ENCODE peak calls at places on chromosomes 5 and 9, in six cellular contexts. One of them, this sample, is unnamed.

GRCh38 chr5:112717506-112718082 is 20.1 kb upstream of the APC start:
- DNase-seq in Panc1: no peak
- DNase-seq in K562: no peak
- DNase-seq in SK-N-SH: no peak
- DNase-seq in GM12878: no peak
- DNase-seq in A549: no peak
- DNase-seq in this sample: no peak

GRCh38 chr5:111447099-111447498 is 65.2 kb downstream of the STARD4 start:
- DNase-seq in K562: no peak
- DNase-seq in A549: no peak
- DNase-seq in SK-N-SH: no peak
- DNase-seq in Panc1: no peak
- DNase-seq in GM12878: no peak
- DNase-seq in this sample: no peak

GRCh38 chr5:4514067-4514648 is 626.0 kb upstream of the ADAMTS16 start:
- DNase-seq in A549: no peak
- DNase-seq in Panc1: no peak
- DNase-seq in GM12878: no peak
- DNase-seq in SK-N-SH: no peak
- DNase-seq in K562: no peak
- DNase-seq in this sample: no peak

GRCh38 chr9:36144322-36145206 is 8.0 kb downstream of the GLIPR2 start:
- DNase-seq in GM12878: no peak
- DNase-seq in SK-N-SH: no peak
- DNase-seq in A549: no peak
- DNase-seq in Panc1: no peak
- DNase-seq in K562: no peak
- DNase-seq in this sample: no peak

GRCh38 chr5:73250645-73251044 is 77.7 kb downstream of the TMEM174 start:
- DNase-seq in GM12878: no peak
- DNase-seq in K562: no peak
- DNase-seq in SK-N-SH: no peak
- DNase-seq in Panc1: no peak
- DNase-seq in A549: no peak
- DNase-seq in this sample: no peak

GRCh38 chr9:131235480-131235851 is 40.8 kb downstream of the FAM78A start:
- DNase-seq in K562: no peak
- DNase-seq in Panc1: no peak
- DNase-seq in GM12878: no peak
- DNase-seq in A549: no peak
- DNase-seq in SK-N-SH: no peak
- DNase-seq in this sample: no peak

GRCh38 chr5:111776903-111777302 is 19.9 kb upstream of the NREP start:
- DNase-seq in K562: no peak
- DNase-seq in SK-N-SH: no peak
- DNase-seq in Panc1: no peak
- DNase-seq in GM12878: no peak
- DNase-seq in A549: no peak
- DNase-seq in this sample: no peak

GRCh38 chr5:44644628-44645027 is 164.1 kb upstream of the MRPS30 start:
- DNase-seq in SK-N-SH: no peak
- DNase-seq in GM12878: no peak
- DNase-seq in A549: no peak
- DNase-seq in K562: no peak
- DNase-seq in Panc1: no peak
- DNase-seq in this sample: no peak

GRCh38 chr5:42555797-42556196 is 132.6 kb downstream of the GHR start:
- DNase-seq in A549: no peak
- DNase-seq in SK-N-SH: no peak
- DNase-seq in K562: no peak
- DNase-seq in GM12878: no peak
- DNase-seq in Panc1: no peak
- DNase-seq in this sample: no peak

GRCh38 chr5:68258531-68258930 is 43.0 kb downstream of the PIK3R1 start:
- DNase-seq in GM12878: no peak
- DNase-seq in Panc1: no peak
- DNase-seq in K562: no peak
- DNase-seq in A549: no peak
- DNase-seq in SK-N-SH: no peak
- DNase-seq in this sample: no peak

GRCh38 chr9:13532407-13532806 is 252.9 kb upstream of the MPDZ start:
- DNase-seq in Panc1: no peak
- DNase-seq in SK-N-SH: no peak
- DNase-seq in A549: no peak
- DNase-seq in GM12878: no peak
- DNase-seq in K562: no peak
- DNase-seq in this sample: no peak

GRCh38 chr5:119285070-119285916 is 70.5 kb upstream of the TNFAIP8 start:
- DNase-seq in K562: no peak
- DNase-seq in Panc1: no peak
- DNase-seq in A549: no peak
- DNase-seq in GM12878: no peak
- DNase-seq in SK-N-SH: no peak
- DNase-seq in this sample: no peak

GRCh38 chr5:155008669-155009068 is 4.9 kb upstream of the KIF4B start:
- DNase-seq in A549: no peak
- DNase-seq in Panc1: no peak
- DNase-seq in SK-N-SH: no peak
- DNase-seq in GM12878: no peak
- DNase-seq in K562: no peak
- DNase-seq in this sample: no peak

GRCh38 chr5:34626036-34626435 is 30.1 kb upstream of the RAI14 start:
- DNase-seq in Panc1: peak; percentile 25
- DNase-seq in A549: peak; percentile 31
- DNase-seq in SK-N-SH: no peak
- DNase-seq in GM12878: no peak
- DNase-seq in K562: no peak
- DNase-seq in this sample: no peak

GRCh38 chr9:99019523-99020331 is 76.0 kb downstream of the COL15A1 start:
- DNase-seq in GM12878: no peak
- DNase-seq in A549: peak; percentile 35
- DNase-seq in SK-N-SH: no peak
- DNase-seq in K562: no peak
- DNase-seq in Panc1: peak; percentile 73
- DNase-seq in this sample: no peak

GRCh38 chr5:17238521-17239041 is 21.1 kb downstream of the BASP1 start:
- DNase-seq in SK-N-SH: no peak
- DNase-seq in Panc1: no peak
- DNase-seq in GM12878: no peak
- DNase-seq in A549: no peak
- DNase-seq in K562: no peak
- DNase-seq in this sample: no peak

GRCh38 chr5:113574417-113574816 is 60.9 kb downstream of the YTHDC2 start:
- DNase-seq in Panc1: no peak
- DNase-seq in GM12878: no peak
- DNase-seq in SK-N-SH: no peak
- DNase-seq in K562: peak; percentile 8
- DNase-seq in A549: no peak
- DNase-seq in this sample: no peak

GRCh38 chr5:179257190-179257741 is 88.0 kb downstream of the ADAMTS2 start:
- DNase-seq in A549: no peak
- DNase-seq in GM12878: no peak
- DNase-seq in SK-N-SH: peak; percentile 19
- DNase-seq in K562: no peak
- DNase-seq in Panc1: no peak
- DNase-seq in this sample: no peak

GRCh38 chr5:96977228-96977627 is 41.3 kb downstream of the LNPEP start:
- DNase-seq in GM12878: no peak
- DNase-seq in K562: no peak
- DNase-seq in SK-N-SH: no peak
- DNase-seq in A549: no peak
- DNase-seq in Panc1: no peak
- DNase-seq in this sample: peak; percentile 17

GRCh38 chr9:129143461-129143927 is 32.3 kb downstream of the PTPA start:
- DNase-seq in GM12878: no peak
- DNase-seq in A549: no peak
- DNase-seq in Panc1: no peak
- DNase-seq in SK-N-SH: no peak
- DNase-seq in K562: peak; percentile 37
- DNase-seq in this sample: peak; percentile 78

GRCh38 chr5:116032094-116032517 is at the start of gene ARL14EPL:
- DNase-seq in GM12878: no peak
- DNase-seq in K562: peak; percentile 20
- DNase-seq in A549: peak; percentile 51
- DNase-seq in Panc1: peak; percentile 41
- DNase-seq in SK-N-SH: peak; percentile 3
- DNase-seq in this sample: peak; percentile 33

DNA sequence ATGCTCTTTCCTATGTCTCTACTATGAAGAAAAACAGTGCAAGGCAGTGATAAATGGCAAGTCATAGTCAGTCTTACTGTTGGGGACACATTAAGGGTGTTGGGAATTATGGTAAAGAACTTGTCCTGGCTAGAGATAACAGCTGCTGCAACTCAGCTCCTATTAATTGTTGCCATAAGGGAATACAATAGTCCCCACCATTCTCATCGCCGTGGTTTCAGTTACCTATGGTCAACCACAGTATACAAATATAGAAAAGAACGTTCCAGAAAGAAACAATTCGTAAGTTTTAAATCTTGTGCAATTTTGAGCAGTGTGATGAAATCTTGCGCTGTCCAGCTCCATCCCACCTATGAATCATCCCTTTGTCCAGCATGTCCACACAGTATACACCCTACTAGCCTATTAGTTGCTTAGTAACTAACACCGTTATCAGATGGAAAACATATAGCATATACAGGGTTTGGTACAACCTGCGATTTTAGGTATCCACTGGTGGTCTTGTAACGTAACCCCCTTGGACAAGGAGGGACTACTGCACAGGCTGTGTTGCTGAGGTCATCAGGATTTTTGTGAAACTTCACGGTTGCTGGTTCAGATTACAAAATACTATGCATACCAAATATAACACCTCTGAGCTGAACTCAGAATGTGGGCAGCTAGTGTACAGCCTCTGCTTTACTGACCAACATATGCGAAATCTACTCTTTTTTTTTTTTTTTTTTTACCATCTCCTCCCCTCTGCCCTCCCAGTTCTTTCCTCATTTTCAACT is 53.5 kb downstream of the ZFR start:
- DNase-seq in Panc1: no peak
- DNase-seq in A549: no peak
- DNase-seq in K562: no peak
- DNase-seq in GM12878: no peak
- DNase-seq in SK-N-SH: no peak
- DNase-seq in this sample: no peak
- TF ChIP-seq REST in Panc1: no peak
- TF ChIP-seq REST in A549: no peak
- TF ChIP-seq REST in K562: peak; percentile 85
- TF ChIP-seq REST in GM12878: no peak
- TF ChIP-seq REST in SK-N-SH: peak; percentile 85
- TF ChIP-seq REST in this sample: no peak

DNA sequence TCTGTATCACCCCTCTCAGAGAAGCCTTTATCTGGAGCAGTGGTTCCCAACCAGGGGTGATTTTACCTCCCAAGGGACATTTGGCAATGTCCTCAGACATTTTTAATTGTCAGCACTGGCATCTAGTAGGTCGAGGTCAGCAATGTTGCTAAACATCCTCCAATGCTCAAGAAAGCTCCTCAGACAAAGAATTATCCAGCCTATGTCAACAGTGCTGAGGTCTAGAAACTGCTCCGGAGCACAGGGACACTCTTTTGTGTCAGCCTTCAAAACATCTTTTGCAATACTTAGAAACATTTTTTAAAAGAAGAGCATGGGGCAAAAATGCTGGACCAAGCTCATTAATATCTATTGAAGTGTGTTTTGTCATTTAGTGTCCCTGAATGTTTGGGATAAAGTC is 193.8 kb downstream of the CD180 start:
- DNase-seq in K562: no peak
- DNase-seq in Panc1: no peak
- DNase-seq in A549: no peak
- DNase-seq in GM12878: no peak
- DNase-seq in SK-N-SH: no peak
- DNase-seq in this sample: no peak
- H3K4me3 ChIP-seq in K562: peak overlapping the region; percentile 55
- H3K4me3 ChIP-seq in Panc1: no peak overlapping the region
- H3K4me3 ChIP-seq in A549: no peak overlapping the region
- H3K4me3 ChIP-seq in GM12878: no peak overlapping the region
- H3K4me3 ChIP-seq in SK-N-SH: no peak overlapping the region
- H3K4me3 ChIP-seq in this sample: no peak overlapping the region

DNA sequence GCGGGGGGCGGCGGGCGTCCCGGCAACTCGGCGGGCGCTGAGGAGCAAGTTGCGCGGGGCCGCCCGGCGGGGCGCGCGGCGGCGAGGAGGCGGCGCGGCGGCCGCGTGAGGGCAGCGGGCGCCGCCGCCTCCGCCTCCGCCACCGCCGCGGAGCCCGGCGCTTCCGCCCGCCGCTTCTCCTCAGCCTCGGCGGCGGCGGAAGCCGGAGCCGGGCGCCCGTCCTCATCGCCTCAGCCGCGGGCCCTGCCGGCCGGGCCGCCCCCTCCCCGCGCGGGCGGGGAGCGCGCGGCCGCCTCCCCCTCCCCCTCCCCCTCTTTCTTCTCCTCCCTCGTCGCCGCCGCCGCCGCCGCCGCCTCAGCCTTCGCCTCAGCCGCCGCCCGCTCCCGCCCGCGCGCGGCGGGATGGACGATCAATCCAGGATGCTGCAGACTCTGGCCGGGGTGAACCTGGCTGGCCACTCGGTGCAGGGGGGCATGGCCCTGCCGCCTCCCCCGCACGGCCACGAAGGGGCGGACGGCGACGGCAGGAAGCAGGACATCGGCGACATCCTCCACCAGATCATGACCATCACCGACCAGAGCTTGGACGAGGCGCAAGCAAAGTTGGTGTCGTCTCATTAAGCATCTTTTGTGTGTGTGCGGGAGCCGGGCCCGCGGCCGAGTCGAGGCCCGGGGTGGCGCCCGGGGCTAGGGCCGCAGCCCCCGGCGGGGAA is at the start of gene PBX3:
- DNase-seq in GM12878: no peak
- DNase-seq in K562: peak; percentile 70
- DNase-seq in A549: peak; percentile 31
- DNase-seq in SK-N-SH: peak; percentile 82
- DNase-seq in Panc1: no peak
- DNase-seq in this sample: peak; percentile 69
- TF ChIP-seq REST in GM12878: no peak
- TF ChIP-seq REST in K562: no peak
- TF ChIP-seq REST in A549: no peak
- TF ChIP-seq REST in SK-N-SH: no peak
- TF ChIP-seq REST in Panc1: no peak
- TF ChIP-seq REST in this sample: no peak

GRCh38 chr9:122226758-122227575 is 1.8 kb downstream of the LHX6 start:
- DNase-seq in A549: no peak
- DNase-seq in SK-N-SH: peak; percentile 69
- DNase-seq in GM12878: no peak
- DNase-seq in Panc1: no peak
- DNase-seq in K562: no peak
- DNase-seq in this sample: peak; percentile 78
- H3K4me3 ChIP-seq in A549: peak overlapping the region; percentile 57
- H3K4me3 ChIP-seq in SK-N-SH: no peak overlapping the region
- H3K4me3 ChIP-seq in GM12878: no peak overlapping the region
- H3K4me3 ChIP-seq in Panc1: no peak overlapping the region
- H3K4me3 ChIP-seq in K562: no peak overlapping the region
- H3K4me3 ChIP-seq in this sample: peak overlapping the region; percentile 41

GRCh38 chr9:113807173-113808061 is 68.7 kb upstream of the ZNF618 start:
- DNase-seq in A549: peak; percentile 84
- DNase-seq in Panc1: peak; percentile 41
- DNase-seq in SK-N-SH: peak; percentile 75
- DNase-seq in K562: peak; percentile 81
- DNase-seq in GM12878: no peak
- DNase-seq in this sample: peak; percentile 77
- TF ChIP-seq REST in A549: no peak
- TF ChIP-seq REST in Panc1: no peak
- TF ChIP-seq REST in SK-N-SH: no peak
- TF ChIP-seq REST in K562: no peak
- TF ChIP-seq REST in GM12878: no peak
- TF ChIP-seq REST in this sample: no peak

GRCh38 chr5:136134653-136135052 is 2.0 kb downstream of the SMAD5 start:
- DNase-seq in GM12878: no peak
- DNase-seq in K562: no peak
- DNase-seq in Panc1: no peak
- DNase-seq in A549: no peak
- DNase-seq in SK-N-SH: no peak
- DNase-seq in this sample: no peak
- H3K4me3 ChIP-seq in GM12878: no peak overlapping the region
- H3K4me3 ChIP-seq in K562: no peak overlapping the region
- H3K4me3 ChIP-seq in Panc1: peak overlapping the region; percentile 25
- H3K4me3 ChIP-seq in A549: no peak overlapping the region
- H3K4me3 ChIP-seq in SK-N-SH: peak overlapping the region; percentile 95
- H3K4me3 ChIP-seq in this sample: peak overlapping the region; percentile 96

This sample was measured in GM23338.